ENCODE peak calls at places on chromosomes 1 and 21, in ten cellular contexts. One of them, this sample, is unnamed.
A peak's percentile ranks its signal among the peaks of the same experiment; 100 is the strongest.

GRCh38 chr1:36349839-36350238 is 26.4 kb upstream of the EVA1B start:
- DNase-seq in nucleus accumbens: no peak
- DNase-seq in mesothelial cell of epicardium: no peak
- DNase-seq in M059J: peak; percentile 54
- DNase-seq in GM23248: peak; percentile 51
- DNase-seq in T-helper 2 cell: no peak
- DNase-seq in bronchial epithelial cell: no peak
- DNase-seq in mesenteric fat pad: no peak
- DNase-seq in glutamatergic neuron: no peak
- DNase-seq in NCI-H2081: no peak
- DNase-seq in this sample: no peak

GRCh38 chr1:32138965-32139364 is 31.1 kb downstream of the KPNA6 start:
- DNase-seq in bronchial epithelial cell: peak; percentile 80
- DNase-seq in nucleus accumbens: no peak
- DNase-seq in glutamatergic neuron: no peak
- DNase-seq in GM23248: peak; percentile 54
- DNase-seq in NCI-H2081: peak; percentile 29
- DNase-seq in M059J: peak; percentile 25
- DNase-seq in mesenteric fat pad: no peak
- DNase-seq in T-helper 2 cell: no peak
- DNase-seq in mesothelial cell of epicardium: no peak
- DNase-seq in this sample: peak; percentile 19

GRCh38 chr1:196466656-196467055 is 141.6 kb downstream of the KCNT2 start:
- DNase-seq in nucleus accumbens: no peak
- DNase-seq in NCI-H2081: no peak
- DNase-seq in T-helper 2 cell: no peak
- DNase-seq in M059J: peak; percentile 92
- DNase-seq in mesenteric fat pad: no peak
- DNase-seq in GM23248: peak; percentile 85
- DNase-seq in bronchial epithelial cell: peak; percentile 92
- DNase-seq in mesothelial cell of epicardium: no peak
- DNase-seq in glutamatergic neuron: no peak
- DNase-seq in this sample: peak; percentile 88

GRCh38 chr21:36079010-36079649 is 9.3 kb downstream of the CBR1 start:
- DNase-seq in bronchial epithelial cell: no peak
- DNase-seq in glutamatergic neuron: no peak
- DNase-seq in M059J: no peak
- DNase-seq in mesothelial cell of epicardium: no peak
- DNase-seq in NCI-H2081: no peak
- DNase-seq in mesenteric fat pad: no peak
- DNase-seq in GM23248: peak; percentile 40
- DNase-seq in T-helper 2 cell: no peak
- DNase-seq in nucleus accumbens: no peak
- DNase-seq in this sample: no peak

GRCh38 chr1:184388671-184389292 is 2.0 kb downstream of the C1orf21 start:
- DNase-seq in mesenteric fat pad: no peak
- DNase-seq in M059J: no peak
- DNase-seq in nucleus accumbens: no peak
- DNase-seq in GM23248: no peak
- DNase-seq in NCI-H2081: peak; percentile 65
- DNase-seq in mesothelial cell of epicardium: no peak
- DNase-seq in T-helper 2 cell: no peak
- DNase-seq in bronchial epithelial cell: no peak
- DNase-seq in glutamatergic neuron: no peak
- DNase-seq in this sample: no peak

GRCh38 chr1:25204797-25205441 is 27.4 kb downstream of the SYF2 start:
- DNase-seq in nucleus accumbens: no peak
- DNase-seq in mesothelial cell of epicardium: no peak
- DNase-seq in mesenteric fat pad: peak; percentile 28
- DNase-seq in glutamatergic neuron: no peak
- DNase-seq in M059J: peak; percentile 55
- DNase-seq in T-helper 2 cell: no peak
- DNase-seq in NCI-H2081: peak; percentile 45
- DNase-seq in bronchial epithelial cell: peak; percentile 33
- DNase-seq in GM23248: peak; percentile 84
- DNase-seq in this sample: peak; percentile 49

GRCh38 chr1:26723013-26723991 is 27.5 kb downstream of the ARID1A start:
- DNase-seq in mesothelial cell of epicardium: peak; percentile 70
- DNase-seq in M059J: peak; percentile 97
- DNase-seq in GM23248: peak; percentile 99
- DNase-seq in T-helper 2 cell: peak; percentile 36
- DNase-seq in glutamatergic neuron: peak; percentile 81
- DNase-seq in NCI-H2081: peak; percentile 89
- DNase-seq in mesenteric fat pad: peak; percentile 90
- DNase-seq in nucleus accumbens: peak; percentile 48
- DNase-seq in bronchial epithelial cell: peak; percentile 88
- DNase-seq in this sample: peak; percentile 40

GRCh38 chr1:25562101-25562927 is 18.9 kb downstream of the LDLRAP1 start:
- DNase-seq in GM23248: no peak
- DNase-seq in mesenteric fat pad: no peak
- DNase-seq in T-helper 2 cell: peak; percentile 66
- DNase-seq in nucleus accumbens: no peak
- DNase-seq in M059J: no peak
- DNase-seq in bronchial epithelial cell: peak; percentile 61
- DNase-seq in glutamatergic neuron: no peak
- DNase-seq in NCI-H2081: peak; percentile 20
- DNase-seq in mesothelial cell of epicardium: no peak
- DNase-seq in this sample: no peak

GRCh38 chr1:44700573-44700972 is 26.1 kb downstream of the ARMH1 start:
- DNase-seq in GM23248: no peak
- DNase-seq in M059J: no peak
- DNase-seq in nucleus accumbens: no peak
- DNase-seq in mesothelial cell of epicardium: no peak
- DNase-seq in mesenteric fat pad: no peak
- DNase-seq in T-helper 2 cell: no peak
- DNase-seq in NCI-H2081: no peak
- DNase-seq in bronchial epithelial cell: peak; percentile 55
- DNase-seq in glutamatergic neuron: no peak
- DNase-seq in this sample: no peak

GRCh38 chr1:9992910-9993309 is 4.1 kb upstream of the RBP7 start:
- DNase-seq in M059J: no peak
- DNase-seq in mesenteric fat pad: no peak
- DNase-seq in bronchial epithelial cell: no peak
- DNase-seq in mesothelial cell of epicardium: no peak
- DNase-seq in NCI-H2081: no peak
- DNase-seq in glutamatergic neuron: no peak
- DNase-seq in T-helper 2 cell: no peak
- DNase-seq in GM23248: no peak
- DNase-seq in nucleus accumbens: no peak
- DNase-seq in this sample: no peak

This sample was measured in RCC 7860.